ENCODE peak calls at places on chromosomes 16 and 17, in five cellular contexts. Z is left ventricle myocardium inferior, Q is mammary epithelial cell, A is adrenal gland, K is PC-9. E is an unnamed sample.

GRCh38 chr16:21524068-21524751 is 75.2 kb upstream of the METTL9 start:
- DNase-seq in Z (no peak), Q (no peak), A (no peak), K (peak; percentile 25), E (no peak)

GRCh38 chr17:2816688-2817087 is 20.4 kb downstream of the RAP1GAP2 start:
- DNase-seq in Z (no peak), Q (no peak), A (no peak), K (no peak), E (no peak)

GRCh38 chr16:84357191-84357651 is 11.1 kb upstream of the ATP2C2 start:
- DNase-seq in Z (no peak), Q (peak; percentile 93), A (no peak), K (peak; percentile 87), E (peak; percentile 15)

GRCh38 chr17:68302066-68302564 is 10.8 kb downstream of the ARSG start:
- DNase-seq in Z (no peak), Q (no peak), A (peak; percentile 57), K (no peak), E (peak; percentile 83)

GRCh38 chr16:30006659-30007377 is 4.0 kb downstream of the DOC2A start:
- DNase-seq in Z (no peak), Q (no peak), A (no peak), K (no peak), E (no peak)

GRCh38 chr17:78042542-78042941 is 84.0 kb downstream of the TNRC6C start:
- DNase-seq in Z (no peak), Q (no peak), A (no peak), K (no peak), E (no peak)

GRCh38 chr17:8152112-8152775 is at the start of gene PER1:
- DNase-seq in Z (peak; percentile 98), Q (peak; percentile 96), A (peak; percentile 100), K (peak; percentile 68), E (peak; percentile 80)

GRCh38 chr16:67551091-67551490 is 11.2 kb upstream of the CTCF start:
- DNase-seq in Z (no peak), Q (no peak), A (no peak), K (no peak), E (no peak)

GRCh38 chr16:22971346-22971924 is 157.5 kb downstream of the HS3ST2 start:
- DNase-seq in Z (no peak), Q (no peak), A (no peak), K (no peak), E (no peak)

GRCh38 chr17:38317081-38317480 is 20.1 kb downstream of the MRPL45 start:
- DNase-seq in Z (no peak), Q (no peak), A (no peak), K (no peak), E (no peak)

GRCh38 chr17:3917391-3917931 is 1.2 kb upstream of the P2RX1 start:
- DNase-seq in Z (peak; percentile 70), Q (no peak), A (peak; percentile 78), K (no peak), E (no peak)

GRCh38 chr17:82623707-82624106 is 24.5 kb downstream of the WDR45B start:
- DNase-seq in Z (no peak), Q (no peak), A (no peak), K (no peak), E (no peak)

GRCh38 chr16:67555795-67556212 is 6.5 kb upstream of the CTCF start:
- DNase-seq in Z (no peak), Q (peak; percentile 85), A (no peak), K (peak; percentile 91), E (no peak)

GRCh38 chr17:28760987-28761562 is 17.3 kb downstream of the TRAF4 start:
- DNase-seq in Z (peak; percentile 64), Q (peak; percentile 52), A (peak; percentile 81), K (peak; percentile 81), E (peak; percentile 42)

GRCh38 chr16:73064227-73064995 is 16.5 kb upstream of the ZFHX3 start:
- DNase-seq in Z (peak; percentile 39), Q (peak; percentile 51), A (peak; percentile 74), K (no peak), E (no peak)

GRCh38 chr17:76501827-76502307 is 644 bp upstream of the RHBDF2 start:
- DNase-seq in Z (no peak), Q (no peak), A (no peak), K (no peak), E (no peak)

GRCh38 chr16:53071748-53072301 is 17.0 kb downstream of the CHD9 start:
- DNase-seq in Z (peak; percentile 88), Q (no peak), A (peak; percentile 51), K (no peak), E (no peak)

GRCh38 chr16:87203060-87203656 is 114.0 kb downstream of the C16orf95 start:
- DNase-seq in Z (peak; percentile 51), Q (peak; percentile 24), A (peak; percentile 53), K (peak; percentile 51), E (peak; percentile 47)

GRCh38 chr16:53704445-53704813 is 473 bp downstream of the FTO start:
- DNase-seq in Z (no peak), Q (no peak), A (no peak), K (no peak), E (no peak)

GRCh38 chr16:671353-672131 is 3.6 kb downstream of the RHOT2 start:
- DNase-seq in Z (no peak), Q (no peak), A (no peak), K (no peak), E (no peak)

GRCh38 chr16:81517630-81518438 is 73.2 kb downstream of the CMIP start:
- DNase-seq in Z (no peak), Q (no peak), A (no peak), K (no peak), E (no peak)

GRCh38 chr16:30777591-30778297 is 9.3 kb downstream of the ZNF629 start:
- DNase-seq in Z (no peak), Q (no peak), A (no peak), K (no peak), E (no peak)

GRCh38 chr17:48562934-48563333 is 15.2 kb downstream of the HOXB4 start:
- DNase-seq in Z (no peak), Q (no peak), A (no peak), K (no peak), E (no peak)

GRCh38 chr16:88759976-88760350 is 25.1 kb downstream of the PIEZO1 start:
- DNase-seq in Z (no peak), Q (no peak), A (no peak), K (no peak), E (no peak)

GRCh38 chr17:81951785-81952684 is 5.0 kb upstream of the MYADML2 start:
- DNase-seq in Z (no peak), Q (no peak), A (no peak), K (no peak), E (no peak)

GRCh38 chr16:66924527-66925321 is 611 bp downstream of the RRAD start:
- DNase-seq in Z (peak; percentile 56), Q (no peak), A (no peak), K (no peak), E (no peak)

GRCh38 chr16:82240111-82240510 is 70.1 kb upstream of the MPHOSPH6 start:
- DNase-seq in Z (no peak), Q (peak; percentile 23), A (no peak), K (no peak), E (no peak)

GRCh38 chr17:48625502-48626201 is 506 bp downstream of the HOXB9 start:
- DNase-seq in Z (no peak), Q (peak; percentile 56), A (peak; percentile 41), K (peak; percentile 62), E (no peak)

GRCh38 chr17:39952665-39953470 is 9.9 kb upstream of the GSDMA start:
- DNase-seq in Z (peak; percentile 99), Q (peak; percentile 85), A (peak; percentile 98), K (peak; percentile 80), E (peak; percentile 86)

GRCh38 chr16:78184554-78185183 is 85.2 kb downstream of the WWOX start:
- DNase-seq in Z (no peak), Q (no peak), A (no peak), K (no peak), E (peak; percentile 29)

GRCh38 chr16:46887524-46887854 is 3.3 kb downstream of the GPT2 start:
- DNase-seq in Z (no peak), Q (no peak), A (no peak), K (no peak), E (no peak)

GRCh38 chr16:3035972-3036725 is 595 bp downstream of the BICDL2 start:
- DNase-seq in Z (no peak), Q (no peak), A (no peak), K (no peak), E (no peak)

GRCh38 chr17:56772442-56772841 is 61.3 kb downstream of the C17orf67 start:
- DNase-seq in Z (no peak), Q (no peak), A (no peak), K (no peak), E (no peak)

GRCh38 chr17:49249292-49249794 is 18.8 kb upstream of the PHOSPHO1 start:
- DNase-seq in Z (peak; percentile 60), Q (no peak), A (peak; percentile 41), K (no peak), E (no peak)

GRCh38 chr17:39462644-39463375 is 1.5 kb downstream of the CDK12 start:
- DNase-seq in Z (no peak), Q (peak; percentile 17), A (peak; percentile 41), K (no peak), E (no peak)

GRCh38 chr16:81204794-81205680 is 33.5 kb upstream of the BCO1 start:
- DNase-seq in Z (no peak), Q (peak; percentile 36), A (peak; percentile 34), K (no peak), E (peak; percentile 53)

GRCh38 chr17:17661834-17662233 is 19.4 kb upstream of the RAI1 start:
- DNase-seq in Z (no peak), Q (no peak), A (no peak), K (no peak), E (no peak)
- TF ChIP-seq CTCF in Z (no peak), Q (no peak), A (no peak), K (no peak), E (peak; percentile 13)

GRCh38 chr17:19987897-19988296 is 10.3 kb upstream of the AKAP10 start:
- DNase-seq in Z (no peak), Q (no peak), A (no peak), K (no peak), E (no peak)

GRCh38 chr17:19991252-19991885 is 13.7 kb upstream of the AKAP10 start:
- DNase-seq in Z (no peak), Q (no peak), A (peak; percentile 44), K (no peak), E (no peak)

GRCh38 chr17:19996502-19996901 is 12.7 kb upstream of the SPECC1 start:
- DNase-seq in Z (no peak), Q (no peak), A (no peak), K (no peak), E (no peak)

GRCh38 chr17:19996086-19996485 is 13.1 kb upstream of the SPECC1 start:
- DNase-seq in Z (no peak), Q (no peak), A (no peak), K (no peak), E (no peak)

GRCh38 chr17:19992803-19993713 is 15.4 kb upstream of the AKAP10 start:
- DNase-seq in Z (peak; percentile 83), Q (peak; percentile 76), A (peak; percentile 91), K (peak; percentile 87), E (peak; percentile 77)
- H3K4me3 ChIP-seq in Z (peak overlapping the region; percentile 25), Q (no peak overlapping the region), A (no peak overlapping the region), K (peak overlapping the region; percentile 42), E (no peak overlapping the region)

GRCh38 chr17:70298929-70299529 is 129.7 kb downstream of the KCNJ2 start:
- DNase-seq in Z (no peak), Q (no peak), A (no peak), K (no peak), E (no peak)
- TF ChIP-seq CTCF in Z (no peak), Q (no peak), A (no peak), K (no peak), E (no peak)

GRCh38 chr16:61432421-61432820 is 603.8 kb downstream of the CDH8 start:
- DNase-seq in Z (no peak), Q (no peak), A (no peak), K (no peak), E (no peak)

GRCh38 chr16:61435356-61435755 is 600.9 kb downstream of the CDH8 start:
- DNase-seq in Z (no peak), Q (no peak), A (no peak), K (no peak), E (no peak)
- H3K4me3 ChIP-seq in Z (no peak overlapping the region), Q (no peak overlapping the region), A (no peak overlapping the region), K (no peak overlapping the region), E (no peak overlapping the region)

E was measured in astrocyte of the cerebellum.